ENCODE peak calls at places on chromosomes 16 and 17, in four cellular contexts. One of them, this sample, is unnamed.

GRCh38 chr17:45432405-45433113 is at the start of gene ARHGAP27:
- DNase-seq in brain microvascular endothelial cell: no peak
- DNase-seq in sigmoid colon: peak
- DNase-seq in BE2C: no peak
- DNase-seq in this sample: no peak

GRCh38 chr17:70613681-70614080 is 444.3 kb downstream of the KCNJ2 start:
- DNase-seq in brain microvascular endothelial cell: no peak
- DNase-seq in sigmoid colon: no peak
- DNase-seq in BE2C: no peak
- DNase-seq in this sample: no peak

GRCh38 chr17:19753049-19753444 is 4.9 kb upstream of the ALDH3A1 start:
- DNase-seq in brain microvascular endothelial cell: peak
- DNase-seq in sigmoid colon: peak
- DNase-seq in BE2C: no peak
- DNase-seq in this sample: no peak

GRCh38 chr16:1112506-1113184 is 16.6 kb upstream of the C1QTNF8 start:
- DNase-seq in brain microvascular endothelial cell: no peak
- DNase-seq in sigmoid colon: no peak
- DNase-seq in BE2C: no peak
- DNase-seq in this sample: no peak

GRCh38 chr16:56202036-56202435 is 10.7 kb downstream of the GNAO1 start:
- DNase-seq in brain microvascular endothelial cell: no peak
- DNase-seq in sigmoid colon: no peak
- DNase-seq in BE2C: no peak
- DNase-seq in this sample: no peak

GRCh38 chr17:30472238-30472890 is 4.8 kb upstream of the GOSR1 start:
- DNase-seq in brain microvascular endothelial cell: no peak
- DNase-seq in sigmoid colon: no peak
- DNase-seq in BE2C: no peak
- DNase-seq in this sample: no peak

GRCh38 chr16:89330177-89330856 is 112.8 kb downstream of the ZNF778 start:
- DNase-seq in brain microvascular endothelial cell: peak
- DNase-seq in sigmoid colon: no peak
- DNase-seq in BE2C: no peak
- DNase-seq in this sample: no peak

GRCh38 chr17:55443904-55444303 is 22.3 kb upstream of the MMD start:
- DNase-seq in brain microvascular endothelial cell: no peak
- DNase-seq in sigmoid colon: no peak
- DNase-seq in BE2C: no peak
- DNase-seq in this sample: no peak

GRCh38 chr16:8675183-8676159 is 1.1 kb downstream of the ABAT start:
- DNase-seq in brain microvascular endothelial cell: no peak
- DNase-seq in sigmoid colon: peak
- DNase-seq in BE2C: peak
- DNase-seq in this sample: peak

GRCh38 chr16:66418165-66418962 is 8.7 kb upstream of the BEAN1 start:
- DNase-seq in brain microvascular endothelial cell: no peak
- DNase-seq in sigmoid colon: peak
- DNase-seq in BE2C: no peak
- DNase-seq in this sample: no peak

GRCh38 chr16:68403177-68403576 is 45.1 kb downstream of the SMPD3 start:
- DNase-seq in brain microvascular endothelial cell: no peak
- DNase-seq in sigmoid colon: no peak
- DNase-seq in BE2C: no peak
- DNase-seq in this sample: no peak

GRCh38 chr17:27578718-27579085 is 52.3 kb upstream of the LGALS9 start:
- DNase-seq in brain microvascular endothelial cell: no peak
- DNase-seq in sigmoid colon: no peak
- DNase-seq in BE2C: no peak
- DNase-seq in this sample: peak

GRCh38 chr17:39603304-39604016 is 4.3 kb downstream of the NEUROD2 start:
- DNase-seq in brain microvascular endothelial cell: no peak
- DNase-seq in sigmoid colon: no peak
- DNase-seq in BE2C: no peak
- DNase-seq in this sample: no peak

GRCh38 chr17:71632328-71632727 is 488.5 kb upstream of the SOX9 start:
- DNase-seq in brain microvascular endothelial cell: no peak
- DNase-seq in sigmoid colon: no peak
- DNase-seq in BE2C: no peak
- DNase-seq in this sample: no peak

GRCh38 chr17:42050360-42051012 is at the start of gene C17orf113:
- DNase-seq in brain microvascular endothelial cell: peak
- DNase-seq in sigmoid colon: peak
- DNase-seq in BE2C: peak
- DNase-seq in this sample: peak

GRCh38 chr16:27326251-27326650 is 12.5 kb downstream of the IL4R start:
- DNase-seq in brain microvascular endothelial cell: no peak
- DNase-seq in sigmoid colon: no peak
- DNase-seq in BE2C: no peak
- DNase-seq in this sample: no peak

GRCh38 chr16:75027520-75028300 is 28.9 kb downstream of the ZNRF1 start:
- DNase-seq in brain microvascular endothelial cell: no peak
- DNase-seq in sigmoid colon: no peak
- DNase-seq in BE2C: no peak
- DNase-seq in this sample: no peak

GRCh38 chr16:49513040-49513439 is 139.4 kb downstream of the C16orf78 start:
- DNase-seq in brain microvascular endothelial cell: no peak
- DNase-seq in sigmoid colon: no peak
- DNase-seq in BE2C: peak
- DNase-seq in this sample: no peak

GRCh38 chr17:76009969-76010661 is 9.5 kb downstream of the CDK3 start:
- DNase-seq in brain microvascular endothelial cell: no peak
- DNase-seq in sigmoid colon: no peak
- DNase-seq in BE2C: no peak
- DNase-seq in this sample: no peak

GRCh38 chr17:16304832-16305231 is 48.4 kb downstream of the CENPV start:
- DNase-seq in brain microvascular endothelial cell: peak
- DNase-seq in sigmoid colon: no peak
- DNase-seq in BE2C: peak
- DNase-seq in this sample: peak

GRCh38 chr16:84875846-84876245 is 56.1 kb downstream of the CRISPLD2 start:
- DNase-seq in brain microvascular endothelial cell: no peak
- DNase-seq in sigmoid colon: no peak
- DNase-seq in BE2C: no peak
- DNase-seq in this sample: no peak

GRCh38 chr16:53672461-53672860 is 31.2 kb downstream of the RPGRIP1L start:
- DNase-seq in brain microvascular endothelial cell: no peak
- DNase-seq in sigmoid colon: no peak
- DNase-seq in BE2C: no peak
- DNase-seq in this sample: no peak

GRCh38 chr17:65074778-65075250 is 18.3 kb upstream of the GNA13 start:
- DNase-seq in brain microvascular endothelial cell: no peak
- DNase-seq in sigmoid colon: peak
- DNase-seq in BE2C: no peak
- DNase-seq in this sample: no peak

GRCh38 chr16:70738083-70738977 is 52.5 kb upstream of the MTSS2 start:
- DNase-seq in brain microvascular endothelial cell: peak
- DNase-seq in sigmoid colon: peak
- DNase-seq in BE2C: peak
- DNase-seq in this sample: peak

GRCh38 chr16:55641430-55642056 is 14.2 kb upstream of the SLC6A2 start:
- DNase-seq in brain microvascular endothelial cell: no peak
- DNase-seq in sigmoid colon: no peak
- DNase-seq in BE2C: no peak
- DNase-seq in this sample: no peak

GRCh38 chr17:50467114-50467854 is 1.4 kb downstream of the CHAD start:
- DNase-seq in brain microvascular endothelial cell: no peak
- DNase-seq in sigmoid colon: peak
- DNase-seq in BE2C: no peak
- DNase-seq in this sample: no peak

GRCh38 chr16:46689492-46690280 is at the start of gene ORC6:
- DNase-seq in brain microvascular endothelial cell: peak
- DNase-seq in sigmoid colon: peak
- DNase-seq in BE2C: peak
- DNase-seq in this sample: peak

GRCh38 chr16:46688101-46688656 is 799 bp downstream of the VPS35 start:
- DNase-seq in brain microvascular endothelial cell: no peak
- DNase-seq in sigmoid colon: no peak
- DNase-seq in BE2C: no peak
- DNase-seq in this sample: no peak

GRCh38 chr16:46687486-46687885 is 1.5 kb downstream of the VPS35 start:
- DNase-seq in brain microvascular endothelial cell: no peak
- DNase-seq in sigmoid colon: no peak
- DNase-seq in BE2C: no peak
- DNase-seq in this sample: no peak

GRCh38 chr16:46690281-46691178 is 1.1 kb downstream of the ORC6 start:
- DNase-seq in brain microvascular endothelial cell: peak
- DNase-seq in sigmoid colon: no peak
- DNase-seq in BE2C: no peak
- DNase-seq in this sample: no peak

DNA sequence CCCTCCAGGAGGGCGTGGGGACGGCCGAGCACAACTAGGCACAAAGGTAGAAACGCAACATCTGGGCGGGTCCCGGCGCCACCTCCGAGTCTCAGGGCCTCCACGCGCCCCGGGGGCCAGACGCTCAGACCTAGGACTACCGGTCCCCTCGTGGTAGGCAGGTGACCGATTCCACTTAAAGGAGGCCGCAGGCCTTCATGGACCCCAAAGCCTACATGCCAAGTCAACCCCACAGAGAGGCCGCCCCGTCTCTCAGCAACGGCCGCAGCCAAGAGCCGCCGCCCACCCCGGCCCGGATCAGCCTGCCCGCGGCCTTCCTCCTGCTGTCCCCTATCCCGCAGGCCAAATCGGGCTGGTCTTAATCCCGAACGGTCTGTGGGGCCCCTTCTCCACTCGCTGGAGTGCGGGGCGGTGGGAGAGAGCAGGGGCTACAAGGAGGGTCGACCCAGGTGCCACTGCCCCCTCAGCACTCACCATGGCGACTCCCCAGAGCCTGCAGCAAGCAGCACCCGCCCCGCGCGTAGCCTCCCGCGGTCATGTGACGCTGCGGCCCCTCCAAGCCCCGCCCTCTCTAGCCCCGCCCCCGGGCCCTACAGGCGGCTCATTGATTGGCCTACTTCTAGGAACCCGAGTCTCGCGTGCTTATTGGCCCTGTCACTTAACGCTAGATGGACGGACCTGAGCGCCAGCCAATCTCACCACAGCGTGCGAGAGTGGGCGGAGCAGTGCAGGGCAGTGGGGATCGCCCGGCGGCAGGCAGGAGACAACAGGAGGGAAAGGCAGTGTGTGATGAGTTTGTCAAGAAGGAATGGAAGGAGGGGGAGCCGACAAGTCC is at the start of gene VPS35:
- DNase-seq in brain microvascular endothelial cell: peak
- DNase-seq in sigmoid colon: peak
- DNase-seq in BE2C: peak
- DNase-seq in this sample: peak
- TF ChIP-seq CTCF in brain microvascular endothelial cell: no peak
- TF ChIP-seq CTCF in sigmoid colon: no peak
- TF ChIP-seq CTCF in BE2C: no peak
- TF ChIP-seq CTCF in this sample: peak

DNA sequence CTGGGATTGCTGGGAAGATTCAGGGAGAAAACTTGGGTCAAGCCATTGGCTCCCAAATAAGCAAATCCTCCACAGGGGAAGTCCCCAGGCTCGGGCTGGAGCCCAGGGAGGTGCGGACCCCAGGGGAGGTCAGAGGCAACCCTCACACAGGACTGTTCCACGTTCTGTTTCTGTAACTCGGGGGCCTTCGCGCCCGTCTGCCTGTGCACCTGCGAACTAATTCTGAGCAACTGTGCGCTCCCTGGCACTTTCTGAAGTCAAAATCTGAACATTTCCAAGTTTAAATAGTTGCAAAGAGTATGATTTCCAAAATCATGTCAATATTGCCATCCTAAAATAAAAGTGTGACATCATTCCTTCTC is 16.8 kb downstream of the TIMM22 start:
- DNase-seq in brain microvascular endothelial cell: no peak
- DNase-seq in sigmoid colon: no peak
- DNase-seq in BE2C: no peak
- DNase-seq in this sample: no peak
- TF ChIP-seq CTCF in brain microvascular endothelial cell: no peak
- TF ChIP-seq CTCF in sigmoid colon: no peak
- TF ChIP-seq CTCF in BE2C: no peak
- TF ChIP-seq CTCF in this sample: no peak

GRCh38 chr17:37410357-37410756 is 3.7 kb downstream of the TADA2A start:
- DNase-seq in brain microvascular endothelial cell: no peak
- DNase-seq in sigmoid colon: no peak
- DNase-seq in BE2C: no peak
- DNase-seq in this sample: no peak

GRCh38 chr17:37405955-37406634 is 541 bp downstream of the ACACA start:
- DNase-seq in brain microvascular endothelial cell: no peak
- DNase-seq in sigmoid colon: no peak
- DNase-seq in BE2C: no peak
- DNase-seq in this sample: no peak

DNA sequence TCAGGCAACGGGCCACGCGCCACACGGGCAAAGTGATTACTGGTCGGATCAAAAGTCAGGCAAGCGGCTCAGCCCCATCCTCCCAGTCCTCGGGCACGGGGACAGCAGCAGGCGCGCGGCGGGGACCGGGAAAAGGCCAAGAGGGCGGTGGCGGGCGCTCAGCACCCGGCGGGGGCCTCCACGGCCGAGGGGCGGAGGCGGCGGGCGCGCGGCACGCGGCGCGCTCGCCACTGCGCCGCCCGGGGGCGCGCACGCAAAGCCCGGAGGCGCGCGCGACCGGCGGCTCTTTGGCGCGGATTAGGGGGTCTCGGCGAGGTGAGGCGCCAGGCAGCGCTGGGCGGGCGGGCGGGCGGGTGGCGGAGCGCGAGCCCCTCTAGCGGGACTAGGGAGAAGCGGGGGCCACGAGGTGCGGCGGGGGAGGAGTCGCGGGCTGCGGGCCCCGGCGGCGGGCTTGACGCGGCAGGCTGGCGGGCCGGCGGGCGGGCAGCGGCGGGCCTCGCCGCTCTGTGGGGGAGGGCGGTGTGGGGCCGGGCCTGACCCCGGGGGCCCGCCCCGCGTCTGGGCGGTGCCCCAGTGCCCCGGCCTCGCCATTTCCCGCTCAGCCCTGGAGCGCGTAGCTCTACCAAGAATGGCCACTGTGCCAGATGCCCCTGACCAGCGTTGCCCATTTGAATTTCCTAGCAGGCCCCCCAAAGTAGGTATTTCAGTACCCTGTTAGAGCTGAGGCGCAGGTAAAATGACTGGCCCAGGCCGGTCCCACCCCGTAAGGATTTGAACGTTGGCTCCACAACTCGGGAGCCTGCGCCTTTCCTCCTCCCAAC is at the start of the genes ACACA and TADA2A:
- DNase-seq in brain microvascular endothelial cell: peak
- DNase-seq in sigmoid colon: peak
- DNase-seq in BE2C: peak
- DNase-seq in this sample: peak
- TF ChIP-seq CTCF in brain microvascular endothelial cell: peak
- TF ChIP-seq CTCF in sigmoid colon: no peak
- TF ChIP-seq CTCF in BE2C: no peak
- TF ChIP-seq CTCF in this sample: no peak

DNA sequence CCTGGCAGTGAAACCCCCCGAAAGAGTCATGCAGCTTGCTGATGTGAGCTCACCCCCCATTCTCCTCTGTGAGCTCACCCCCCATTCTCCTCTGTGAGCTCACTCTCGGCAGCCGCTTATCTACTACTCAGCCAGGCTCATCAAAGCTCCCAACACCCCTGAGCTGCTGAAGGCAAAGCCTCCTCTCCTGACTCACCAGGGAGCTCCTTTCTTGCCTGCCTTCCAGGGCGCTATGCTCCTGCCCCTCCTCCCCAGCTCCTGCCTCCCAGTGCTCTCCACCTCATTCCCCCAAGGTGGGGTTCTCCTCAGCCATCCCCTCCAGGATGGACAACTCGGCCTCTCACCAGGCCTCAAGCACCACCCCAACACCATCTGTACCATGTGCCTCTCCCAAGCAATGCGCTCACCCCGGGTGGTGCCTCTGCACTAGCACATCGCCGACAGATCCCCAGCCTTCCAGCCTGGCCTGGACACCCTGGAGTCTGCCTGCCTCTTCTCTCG is 27.7 kb upstream of the FAAP100 start:
- DNase-seq in brain microvascular endothelial cell: peak
- DNase-seq in sigmoid colon: no peak
- DNase-seq in BE2C: no peak
- DNase-seq in this sample: no peak
- TF ChIP-seq CTCF in brain microvascular endothelial cell: no peak
- TF ChIP-seq CTCF in sigmoid colon: no peak
- TF ChIP-seq CTCF in BE2C: no peak
- TF ChIP-seq CTCF in this sample: no peak

This sample was measured in GM10248.